ENCODE peak calls at places on chromosomes 3 and 15, in six cellular contexts. Y, K, T, B, A and Q are unnamed samples.

GRCh38 chr15:56832125-56832524 is 86.3 kb upstream of the TCF12 start:
- DNase-seq in Y (no peak), K (no peak), T (peak), B (no peak), A (no peak), Q (no peak)

GRCh38 chr15:38631126-38632075 is 66.8 kb upstream of the RASGRP1 start:
- DNase-seq in Y (no peak), K (no peak), T (no peak), B (no peak), A (no peak), Q (no peak)

GRCh38 chr3:45677045-45677436 is 12.2 kb upstream of the SACM1L start:
- DNase-seq in Y (no peak), K (no peak), T (no peak), B (no peak), A (no peak), Q (no peak)

GRCh38 chr3:49279376-49279775 is 2.3 kb upstream of the C3orf62 start:
- DNase-seq in Y (no peak), K (no peak), T (no peak), B (no peak), A (no peak), Q (no peak)

GRCh38 chr15:78127882-78128281 is 3.4 kb downstream of the CIB2 start:
- DNase-seq in Y (no peak), K (no peak), T (no peak), B (peak), A (no peak), Q (peak)

GRCh38 chr3:177295116-177295515 is 97.8 kb upstream of the TBL1XR1 start:
- DNase-seq in Y (no peak), K (peak), T (no peak), B (no peak), A (no peak), Q (no peak)

GRCh38 chr3:196942915-196943277 is 568 bp upstream of the NCBP2 start:
- DNase-seq in Y (no peak), K (peak), T (no peak), B (no peak), A (no peak), Q (no peak)

GRCh38 chr3:184506579-184506978 is 55.0 kb upstream of the EPHB3 start:
- DNase-seq in Y (no peak), K (no peak), T (no peak), B (no peak), A (no peak), Q (no peak)